ENCODE peak calls at places on chromosomes 2 and 18, in five cellular contexts. One of them, this sample, is unnamed.

GRCh38 chr2:106307860-106308259 is 113.8 kb upstream of the UXS1 start:
- DNase-seq in RWPE2: no peak
- DNase-seq in iris pigment epithelial cell: no peak
- DNase-seq in heart right ventricle: no peak
- DNase-seq in left ventricle myocardium inferior: no peak
- DNase-seq in this sample: no peak

GRCh38 chr2:100861340-100861739 is 41.4 kb downstream of the NPAS2 start:
- DNase-seq in RWPE2: no peak
- DNase-seq in iris pigment epithelial cell: no peak
- DNase-seq in heart right ventricle: no peak
- DNase-seq in left ventricle myocardium inferior: no peak
- DNase-seq in this sample: no peak

GRCh38 chr2:187138240-187138639 is 289.3 kb upstream of the ZSWIM2 start:
- DNase-seq in RWPE2: no peak
- DNase-seq in iris pigment epithelial cell: peak
- DNase-seq in heart right ventricle: peak
- DNase-seq in left ventricle myocardium inferior: peak
- DNase-seq in this sample: no peak

GRCh38 chr2:132547089-132547687 is 122.8 kb downstream of the LYPD1 start:
- DNase-seq in RWPE2: no peak
- DNase-seq in iris pigment epithelial cell: peak
- DNase-seq in heart right ventricle: peak
- DNase-seq in left ventricle myocardium inferior: peak
- DNase-seq in this sample: peak

GRCh38 chr18:76957384-76958355 is 135.3 kb downstream of the ZNF236 start:
- DNase-seq in RWPE2: no peak
- DNase-seq in iris pigment epithelial cell: no peak
- DNase-seq in heart right ventricle: no peak
- DNase-seq in left ventricle myocardium inferior: no peak
- DNase-seq in this sample: no peak

GRCh38 chr2:61962095-61962984 is 56.9 kb downstream of the COMMD1 start:
- DNase-seq in RWPE2: no peak
- DNase-seq in iris pigment epithelial cell: peak
- DNase-seq in heart right ventricle: no peak
- DNase-seq in left ventricle myocardium inferior: no peak
- DNase-seq in this sample: no peak

GRCh38 chr2:54503192-54503591 is 47.1 kb downstream of the SPTBN1 start:
- DNase-seq in RWPE2: no peak
- DNase-seq in iris pigment epithelial cell: peak
- DNase-seq in heart right ventricle: no peak
- DNase-seq in left ventricle myocardium inferior: no peak
- DNase-seq in this sample: no peak

GRCh38 chr18:56469582-56469981 is 168.8 kb downstream of the TXNL1 start:
- DNase-seq in RWPE2: no peak
- DNase-seq in iris pigment epithelial cell: no peak
- DNase-seq in heart right ventricle: no peak
- DNase-seq in left ventricle myocardium inferior: no peak
- DNase-seq in this sample: no peak

GRCh38 chr2:233983445-233983844 is 66.3 kb downstream of the TRPM8 start:
- DNase-seq in RWPE2: no peak
- DNase-seq in iris pigment epithelial cell: no peak
- DNase-seq in heart right ventricle: no peak
- DNase-seq in left ventricle myocardium inferior: no peak
- DNase-seq in this sample: no peak

This sample was measured in ovary.